ENCODE peak calls at places on chromosome 22, in six cellular contexts. M, X, E, S, K and L are unnamed samples.
A peak's percentile ranks its signal among the peaks of the same experiment; 100 is the strongest.

GRCh38 chr22:46577361-46578249 is 40.2 kb upstream of the CELSR1 start:
- DNase-seq in S (no peak), E (no peak), K (peak; percentile 49), M (no peak), X (no peak), L (no peak)

GRCh38 chr22:19689408-19689807 is 24.9 kb upstream of the SEPTIN5 start:
- DNase-seq in M (no peak), S (no peak), E (no peak), X (no peak), K (no peak), L (no peak)

GRCh38 chr22:49394116-49394785 is 433.4 kb downstream of the BRD1 start:
- DNase-seq in E (no peak), S (no peak), K (no peak), X (no peak), M (no peak), L (no peak)

GRCh38 chr22:29023172-29023796 is 38.3 kb downstream of the C22orf31 start:
- DNase-seq in M (no peak), K (no peak), E (no peak), X (no peak), S (no peak), L (no peak)

GRCh38 chr22:19823638-19824196 is 31.0 kb downstream of the GNB1L start:
- DNase-seq in M (no peak), S (no peak), K (no peak), E (no peak), X (no peak), L (no peak)

GRCh38 chr22:19352217-19352616 is 60.7 kb upstream of the CLTCL1 start:
- DNase-seq in S (no peak), X (no peak), E (no peak), M (no peak), K (no peak), L (no peak)

GRCh38 chr22:22519591-22519990 is 479 bp downstream of the ZNF280A start:
- DNase-seq in K (no peak), E (no peak), S (no peak), M (no peak), X (no peak), L (no peak)

GRCh38 chr22:36246718-36247117 is 6.2 kb upstream of the APOL1 start:
- DNase-seq in X (no peak), M (no peak), K (no peak), S (no peak), E (no peak), L (no peak)

GRCh38 chr22:33958741-33959140 is 38.5 kb upstream of the LARGE1 start:
- DNase-seq in E (no peak), M (no peak), X (no peak), S (no peak), K (no peak), L (no peak)

GRCh38 chr22:41915035-41915782 is at the start of gene SHISA8:
- DNase-seq in E (no peak), S (peak; percentile 51), M (no peak), X (peak; percentile 59), K (peak; percentile 63), L (no peak)

GRCh38 chr22:47123006-47123826 is 360.8 kb downstream of the TBC1D22A start:
- DNase-seq in M (no peak), S (no peak), X (no peak), K (peak; percentile 6), E (no peak), L (no peak)

GRCh38 chr22:31615481-31615840 is 46.6 kb downstream of the PISD start:
- DNase-seq in E (no peak), X (no peak), M (no peak), K (no peak), S (no peak), L (no peak)

GRCh38 chr22:36365020-36365411 is 22.8 kb downstream of the MYH9 start:
- DNase-seq in E (no peak), X (peak; percentile 82), S (peak; percentile 79), K (no peak), M (no peak), L (peak; percentile 65)

GRCh38 chr22:44304354-44304753 is 8.4 kb downstream of the SHISAL1 start:
- DNase-seq in E (no peak), M (no peak), K (no peak), S (no peak), X (no peak), L (no peak)

GRCh38 chr22:39356464-39356863 is 6.7 kb downstream of the SYNGR1 start:
- DNase-seq in X (no peak), E (no peak), K (no peak), M (no peak), S (no peak), L (no peak)

GRCh38 chr22:30047364-30047738 is 32.9 kb upstream of the HORMAD2 start:
- DNase-seq in M (no peak), S (no peak), E (no peak), X (no peak), K (no peak), L (no peak)

GRCh38 chr22:46777609-46777970 is 15.1 kb downstream of the TBC1D22A start:
- DNase-seq in M (no peak), K (peak; percentile 75), S (no peak), X (no peak), E (peak; percentile 23), L (no peak)

GRCh38 chr22:22478450-22478849 is 30.1 kb downstream of the ZNF280B start:
- DNase-seq in X (no peak), M (no peak), S (no peak), K (no peak), E (no peak), L (no peak)

GRCh38 chr22:46734830-46735453 is 3.1 kb downstream of the CERK start:
- DNase-seq in M (no peak), X (peak; percentile 77), S (no peak), K (peak; percentile 72), E (no peak), L (no peak)

GRCh38 chr22:39519681-39520053 is 695 bp upstream of the ATF4 start:
- DNase-seq in M (no peak), X (no peak), S (no peak), E (no peak), K (peak; percentile 79), L (no peak)